ENCODE peak calls at places on chromosomes 4 and X, in four cellular contexts. H is thoracic aorta, K is neuronal stem cell, G is lung. Q is an unnamed sample.

GRCh38 chr4:1365271-1366178 is 18.5 kb downstream of the UVSSA start:
- DNase-seq in G (peak; percentile 86), K (no peak), H (no peak), Q (no peak)

GRCh38 chrX:3659761-3660160 is 53.7 kb downstream of the PRKX start:
- DNase-seq in H (no peak), G (no peak), K (no peak), Q (no peak)

GRCh38 chrX:154987940-154988339 is 34.6 kb downstream of the F8 start:
- DNase-seq in G (no peak), H (no peak), K (no peak), Q (no peak)

GRCh38 chr4:41949531-41949930 is 14.3 kb downstream of the TMEM33 start:
- DNase-seq in H (no peak), K (no peak), G (no peak), Q (no peak)

GRCh38 chr4:153649572-153649991 is 34.5 kb upstream of the TLR2 start:
- DNase-seq in G (no peak), H (no peak), K (no peak), Q (no peak)

GRCh38 chr4:185424905-185425599 is 712 bp downstream of the UFSP2 start:
- DNase-seq in G (no peak), H (no peak), K (no peak), Q (no peak)

GRCh38 chr4:3317011-3317655 is 24.3 kb downstream of the RGS12 start:
- DNase-seq in G (no peak), K (no peak), H (no peak), Q (no peak)

GRCh38 chrX:150504399-150505186 is 63.8 kb upstream of the MTM1 start:
- DNase-seq in H (no peak), G (no peak), K (no peak), Q (no peak)

GRCh38 chrX:72115380-72115779 is 16.3 kb downstream of the RTL5 start:
- DNase-seq in G (no peak), K (no peak), H (no peak), Q (no peak)

GRCh38 chrX:30489323-30489722 is 88.2 kb downstream of the TASL start:
- DNase-seq in K (no peak), G (no peak), H (no peak), Q (no peak)

GRCh38 chrX:51825432-51825831 is 68.0 kb upstream of the MAGED1 start:
- DNase-seq in H (no peak), K (no peak), G (no peak), Q (no peak)

GRCh38 chr4:47143261-47143660 is 111.9 kb downstream of the GABRB1 start:
- DNase-seq in G (no peak), H (no peak), K (no peak), Q (no peak)

GRCh38 chrX:29113221-29113620 is 526.0 kb downstream of the IL1RAPL1 start:
- DNase-seq in K (no peak), H (no peak), G (no peak), Q (no peak)

GRCh38 chr4:86155766-86156165 is 204.1 kb downstream of the MAPK10 start:
- DNase-seq in K (no peak), G (no peak), H (no peak), Q (no peak)

GRCh38 chrX:13463608-13464007 is 105.8 kb upstream of the EGFL6 start:
- DNase-seq in H (peak; percentile 13), K (no peak), G (no peak), Q (peak; percentile 1)

GRCh38 chr4:113584407-113585150 is 177.0 kb downstream of the CAMK2D start:
- DNase-seq in K (no peak), G (no peak), H (no peak), Q (peak; percentile 86)

GRCh38 chr4:123562994-123563745 is 166.6 kb downstream of the SPRY1 start:
- DNase-seq in G (no peak), H (no peak), K (no peak), Q (no peak)

GRCh38 chr4:152983774-152984411 is 47.8 kb downstream of the FHDC1 start:
- DNase-seq in G (no peak), K (no peak), H (no peak), Q (peak; percentile 65)

Q was measured in astrocyte of the cerebellum.